ENCODE peak calls at places on chromosomes 4 and X, in seven cellular contexts. H is mesendoderm, F is left lung, M is lower lobe of right lung, W is SK-N-SH, E is pancreas, Y is stomach. C is an unnamed sample.

GRCh38 chrX:143757375-143757774 is 36.8 kb upstream of the SPANXN2 start:
- DNase-seq in M (no peak), E (no peak), H (peak; percentile 18), W (peak; percentile 8), F (no peak), Y (no peak), C (peak; percentile 37)

GRCh38 chr4:11748169-11748872 is 319.6 kb upstream of the HS3ST1 start:
- DNase-seq in Y (no peak), F (no peak), H (no peak), M (no peak), W (no peak), E (no peak), C (no peak)

GRCh38 chr4:105461221-105462041 is 12.4 kb downstream of the PPA2 start:
- DNase-seq in F (no peak), E (no peak), W (no peak), M (no peak), Y (peak; percentile 42), H (no peak), C (no peak)

GRCh38 chr4:75391489-75392166 is 122.6 kb downstream of the RCHY1 start:
- DNase-seq in H (no peak), F (no peak), E (no peak), M (no peak), Y (no peak), W (no peak), C (peak; percentile 12)

GRCh38 chr4:120877021-120877420 is 45.5 kb downstream of the PRDM5 start:
- DNase-seq in F (no peak), Y (no peak), W (no peak), H (no peak), M (no peak), E (no peak), C (no peak)

GRCh38 chr4:22090655-22091350 is 142.2 kb upstream of the KCNIP4 start:
- DNase-seq in F (no peak), E (no peak), M (no peak), W (no peak), Y (no peak), H (no peak), C (no peak)

GRCh38 chr4:68365068-68365467 is 15.2 kb upstream of the YTHDC1 start:
- DNase-seq in W (no peak), E (no peak), M (no peak), F (no peak), Y (no peak), H (no peak), C (no peak)

GRCh38 chr4:128858875-128859696 is 49.6 kb downstream of the JADE1 start:
- DNase-seq in Y (no peak), H (no peak), E (no peak), F (no peak), M (no peak), W (no peak), C (no peak)

GRCh38 chr4:109022941-109023340 is 260.1 kb upstream of the ETNPPL start:
- DNase-seq in W (no peak), E (no peak), M (no peak), F (no peak), H (no peak), Y (no peak), C (no peak)

GRCh38 chrX:150361777-150362351 is 1.3 kb upstream of the MAMLD1 start:
- DNase-seq in Y (no peak), F (no peak), W (peak; percentile 40), M (peak; percentile 39), H (peak; percentile 1), E (peak; percentile 23), C (peak; percentile 73)

GRCh38 chr4:157405070-157405469 is 184.5 kb downstream of the GRIA2 start:
- DNase-seq in M (no peak), H (peak; percentile 22), E (no peak), W (no peak), F (no peak), Y (no peak), C (no peak)

DNA sequence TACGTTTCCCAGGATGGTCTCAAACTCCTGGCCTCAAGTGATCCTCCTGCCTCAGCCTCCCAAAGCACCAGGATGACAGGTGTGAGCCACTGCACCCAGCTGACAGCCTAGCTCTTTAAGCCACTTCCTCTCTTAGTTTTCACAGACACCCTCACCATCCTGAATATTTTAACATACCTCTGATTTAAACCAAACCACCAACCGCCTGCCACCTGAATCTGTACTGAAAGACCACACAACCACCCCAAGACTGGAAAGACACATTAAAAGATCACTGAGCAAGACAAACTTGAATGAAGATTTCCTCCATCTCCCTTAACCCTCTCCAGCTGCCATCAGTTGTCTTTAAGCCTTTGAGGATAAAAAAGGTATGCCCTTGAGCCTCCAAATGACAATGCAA is 110.6 kb downstream of the SH3KBP1 start:
- DNase-seq in H (no peak), M (no peak), W (no peak), F (no peak), Y (no peak), E (no peak), C (no peak)
- H3K36me3 ChIP-seq in H (no peaks in the 10 kb centered on the region), M (no peaks in the 10 kb centered on the region), W (no peaks in the 10 kb centered on the region), F (no peaks in the 10 kb centered on the region), Y (no peaks in the 10 kb centered on the region), E (no peaks in the 10 kb centered on the region), C (no peaks in the 10 kb centered on the region)

DNA sequence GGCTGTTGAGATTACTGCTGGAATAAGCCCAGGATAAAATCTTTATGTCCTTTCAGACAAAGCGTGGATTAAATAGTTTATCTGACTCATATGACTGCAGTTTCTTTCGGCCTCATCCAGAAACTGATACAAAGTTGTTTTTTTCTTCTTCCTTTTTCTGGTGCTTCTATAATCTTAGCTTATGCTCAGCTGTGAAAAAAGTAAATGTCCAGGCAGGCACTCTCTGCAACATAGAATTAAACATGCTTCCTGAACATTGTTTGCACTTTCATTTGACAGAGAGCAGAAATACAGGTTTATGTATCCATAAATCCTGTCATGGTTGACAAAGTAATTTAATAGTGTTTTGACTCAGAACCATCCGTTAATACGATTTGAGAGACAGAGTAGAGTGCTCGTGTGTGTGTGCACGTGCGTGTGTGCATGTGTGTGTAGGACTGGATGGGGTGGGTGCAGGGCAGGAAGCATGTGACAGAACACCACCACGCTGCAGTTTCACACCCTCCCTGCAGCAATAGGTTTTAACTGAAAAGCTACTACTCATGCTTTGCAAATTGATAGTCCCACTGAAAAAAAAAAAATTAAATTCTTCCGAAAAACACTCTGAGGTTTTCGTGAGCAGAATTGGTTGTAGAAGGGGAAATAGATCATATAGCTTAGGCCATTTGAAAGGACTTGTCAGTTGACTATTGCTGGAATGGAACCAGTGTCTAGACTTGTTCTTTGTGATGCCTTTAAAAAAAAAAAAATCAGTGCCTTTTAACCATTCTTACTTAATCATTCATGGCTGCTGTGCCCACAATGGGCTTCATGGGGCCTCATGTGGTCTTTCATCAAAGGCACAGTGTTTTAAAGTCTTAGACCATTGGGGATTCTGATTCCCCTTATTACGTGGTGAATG is 139.0 kb downstream of the AFF1 start:
- DNase-seq in M (peak; percentile 65), Y (no peak), H (no peak), F (no peak), E (no peak), W (peak; percentile 41), C (no peak)
- H3K4me3 ChIP-seq in M (no peak overlapping the region), Y (no peak overlapping the region), H (no peak overlapping the region), F (no peak overlapping the region), E (no peak overlapping the region), W (no peak overlapping the region), C (no peak overlapping the region)

GRCh38 chr4:177938226-177938625 is 496.0 kb upstream of the AGA start:
- DNase-seq in H (no peak), W (no peak), E (no peak), F (no peak), Y (no peak), M (no peak), C (no peak)
- H3K27me3 ChIP-seq in H (no peaks in the 10 kb centered on the region), W (no peaks in the 10 kb centered on the region), E (no peaks in the 10 kb centered on the region), F (no peaks in the 10 kb centered on the region), Y (no peaks in the 10 kb centered on the region), M (no peaks in the 10 kb centered on the region), C (no peaks in the 10 kb centered on the region)

DNA sequence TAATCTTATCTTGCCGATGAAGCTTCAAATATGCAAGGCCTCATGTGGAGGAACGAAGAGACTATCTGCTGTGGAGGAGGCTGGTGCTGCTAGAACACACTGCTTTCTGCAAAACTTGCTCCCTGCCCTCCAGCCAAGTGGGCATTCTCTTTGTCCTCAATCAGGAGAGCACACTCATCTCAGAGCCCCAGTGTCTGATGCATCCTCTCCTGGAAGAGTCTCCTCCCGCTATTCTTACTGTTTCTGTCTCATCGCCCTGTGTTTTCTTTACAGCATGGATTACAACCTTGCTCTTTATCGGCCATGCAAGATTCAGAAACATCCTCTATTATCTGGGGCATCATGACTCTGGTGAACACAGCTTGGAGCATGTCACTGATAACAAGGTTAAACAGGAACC is 68.2 kb upstream of the MTNR1A start:
- DNase-seq in H (no peak), M (no peak), F (no peak), Y (no peak), E (no peak), W (no peak), C (no peak)
- H3K36me3 ChIP-seq in H (peaks cover 2% of the 10 kb centered on the region), M (peaks cover 25% of the 10 kb centered on the region), F (no peaks in the 10 kb centered on the region), Y (peaks cover 53% of the 10 kb centered on the region), E (peaks cover 3% of the 10 kb centered on the region), W (peaks cover 5% of the 10 kb centered on the region), C (peaks cover 4% of the 10 kb centered on the region)

GRCh38 chr4:114458728-114459127 is 139.9 kb upstream of the UGT8 start:
- DNase-seq in F (no peak), E (no peak), W (no peak), M (no peak), H (no peak), Y (no peak), C (no peak)
- H3K4me3 ChIP-seq in F (no peak overlapping the region), E (no peak overlapping the region), W (no peak overlapping the region), M (no peak overlapping the region), H (no peak overlapping the region), Y (no peak overlapping the region), C (no peak overlapping the region)

DNA sequence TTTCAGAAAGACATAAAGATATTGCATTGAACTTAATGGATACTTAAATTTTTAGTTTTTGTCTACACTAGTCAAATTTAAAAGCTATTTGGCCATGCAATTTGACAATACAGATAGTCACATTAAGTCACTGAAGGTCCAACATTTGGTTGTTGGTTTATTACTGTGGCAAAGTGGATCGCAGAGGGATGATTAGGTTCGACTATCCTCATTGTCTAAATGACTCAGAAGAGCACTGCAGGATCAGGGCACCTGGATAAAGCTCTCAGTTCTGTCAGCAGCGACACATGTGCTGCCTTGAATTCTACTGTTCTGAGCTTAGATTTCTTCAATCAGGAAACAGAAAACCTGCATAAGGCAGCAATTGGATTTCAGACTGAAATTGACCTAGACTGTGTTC is 130.7 kb downstream of the AMELX start:
- DNase-seq in M (no peak), F (no peak), W (no peak), H (no peak), E (no peak), Y (no peak), C (no peak)
- H3K27me3 ChIP-seq in M (no peaks in the 10 kb centered on the region), F (peaks cover 28% of the 10 kb centered on the region), W (no peaks in the 10 kb centered on the region), H (no peaks in the 10 kb centered on the region), E (peaks cover 8% of the 10 kb centered on the region), Y (no peaks in the 10 kb centered on the region), C (peaks cover 26% of the 10 kb centered on the region)

C was measured in H7.